ENCODE peak calls at places on chromosomes 11 and 22, in four cellular contexts. U is neural progenitor cell, W is neuronal stem cell, K is HEK293T. T is an unnamed sample.

GRCh38 chr22:27385261-27385998 is 416.1 kb downstream of the MN1 start:
- DNase-seq in U (no peak), W (no peak), K (no peak), T (peak; percentile 37)

GRCh38 chr22:40220316-40221054 is 42.8 kb downstream of the TNRC6B start:
- DNase-seq in U (no peak), W (no peak), K (no peak), T (no peak)

GRCh38 chr11:1473011-1473628 is 13.5 kb downstream of the MOB2 start:
- DNase-seq in U (no peak), W (no peak), K (no peak), T (no peak)

GRCh38 chr11:12291767-12292166 is 85.6 kb upstream of the PARVA start:
- DNase-seq in U (no peak), W (no peak), K (no peak), T (no peak)

GRCh38 chr11:12815931-12816494 is 141.8 kb downstream of the TEAD1 start:
- DNase-seq in U (no peak), W (no peak), K (no peak), T (no peak)

GRCh38 chr11:94895971-94896370 is 77.4 kb downstream of the CWC15 start:
- DNase-seq in U (no peak), W (no peak), K (no peak), T (no peak)

GRCh38 chr11:130871616-130872015 is 44.7 kb downstream of the SNX19 start:
- DNase-seq in U (no peak), W (no peak), K (no peak), T (no peak)

GRCh38 chr11:122271167-122271566 is 155.2 kb upstream of the BLID start:
- DNase-seq in U (no peak), W (no peak), K (no peak), T (no peak)

GRCh38 chr22:19886605-19887250 is 32.1 kb upstream of the GNB1L start:
- DNase-seq in U (no peak), W (no peak), K (no peak), T (peak; percentile 82)

GRCh38 chr11:501001-501682 is 5.9 kb downstream of the RNH1 start:
- DNase-seq in U (no peak), W (no peak), K (no peak), T (no peak)

GRCh38 chr11:42598341-42598740 is 713.5 kb upstream of the API5 start:
- DNase-seq in U (no peak), W (no peak), K (no peak), T (no peak)

GRCh38 chr22:39349967-39350802 is at the start of gene SYNGR1:
- DNase-seq in U (peak; percentile 77), W (peak; percentile 49), K (peak; percentile 53), T (peak; percentile 58)

GRCh38 chr11:74185695-74186094 is 14.6 kb downstream of the PPME1 start:
- DNase-seq in U (no peak), W (no peak), K (no peak), T (no peak)

GRCh38 chr11:35304393-35304790 is 115.0 kb downstream of the SLC1A2 start:
- DNase-seq in U (no peak), W (no peak), K (no peak), T (no peak)

GRCh38 chr11:131652231-131652630 is 281.8 kb downstream of the NTM start:
- DNase-seq in U (no peak), W (no peak), K (no peak), T (no peak)

GRCh38 chr11:79427126-79427525 is 13.7 kb downstream of the TENM4 start:
- DNase-seq in U (no peak), W (no peak), K (no peak), T (no peak)

GRCh38 chr22:47030881-47031627 is 268.6 kb downstream of the TBC1D22A start:
- DNase-seq in U (no peak), W (no peak), K (no peak), T (no peak)

GRCh38 chr11:78313898-78314297 is 103.7 kb downstream of the GAB2 start:
- DNase-seq in U (no peak), W (no peak), K (no peak), T (no peak)

GRCh38 chr22:46971141-46971775 is 208.8 kb downstream of the TBC1D22A start:
- DNase-seq in U (peak; percentile 25), W (no peak), K (no peak), T (no peak)